ENCODE peak calls at places on chromosomes 2 and 18, in seven cellular contexts. H, F, O, Y, T, M and X are unnamed samples.

GRCh38 chr2:174784316-174784715 is 20.0 kb upstream of the CHRNA1 start:
- DNase-seq in H (no peak), F (no peak), O (no peak), Y (no peak), T (no peak), M (no peak), X (no peak)

GRCh38 chr2:66441651-66442365 is 6.9 kb downstream of the MEIS1 start:
- DNase-seq in H (no peak), F (no peak), O (no peak), Y (no peak), T (no peak), M (no peak), X (no peak)

GRCh38 chr2:233429175-233429897 is 75.0 kb downstream of the DGKD start:
- DNase-seq in H (no peak), F (no peak), O (no peak), Y (no peak), T (no peak), M (no peak), X (no peak)

GRCh38 chr2:240873805-240874714 is 5.4 kb downstream of the AGXT start:
- DNase-seq in H (peak), F (no peak), O (no peak), Y (no peak), T (no peak), M (no peak), X (no peak)

GRCh38 chr18:13019301-13019700 is 28.1 kb downstream of the CEP192 start:
- DNase-seq in H (no peak), F (no peak), O (no peak), Y (no peak), T (no peak), M (no peak), X (no peak)

GRCh38 chr2:10434885-10435419 is 13.2 kb downstream of the ODC1 start:
- DNase-seq in H (peak), F (no peak), O (peak), Y (no peak), T (peak), M (peak), X (no peak)

GRCh38 chr2:27184115-27184514 is 27.7 kb upstream of the ATRAID start:
- DNase-seq in H (no peak), F (no peak), O (no peak), Y (no peak), T (no peak), M (no peak), X (no peak)

GRCh38 chr18:13660510-13660909 is 65.8 kb downstream of the FAM210A start:
- DNase-seq in H (no peak), F (no peak), O (no peak), Y (no peak), T (no peak), M (no peak), X (no peak)

GRCh38 chr2:100262555-100263320 is 59.6 kb downstream of the LONRF2 start:
- DNase-seq in H (peak), F (no peak), O (peak), Y (peak), T (no peak), M (peak), X (no peak)

GRCh38 chr2:128408349-128409305 is 90.0 kb upstream of the HS6ST1 start:
- DNase-seq in H (no peak), F (no peak), O (no peak), Y (no peak), T (no peak), M (peak), X (peak)

GRCh38 chr18:56258178-56258577 is 380.2 kb downstream of the TXNL1 start:
- DNase-seq in H (no peak), F (no peak), O (no peak), Y (no peak), T (no peak), M (no peak), X (no peak)

GRCh38 chr2:197208029-197208428 is 102.6 kb downstream of the ANKRD44 start:
- DNase-seq in H (no peak), F (no peak), O (no peak), Y (no peak), T (no peak), M (no peak), X (no peak)

GRCh38 chr18:70758780-70759179 is 469.9 kb downstream of the SOCS6 start:
- DNase-seq in H (no peak), F (no peak), O (no peak), Y (no peak), T (no peak), M (no peak), X (no peak)

GRCh38 chr2:174717273-174717672 is 47.0 kb downstream of the CHRNA1 start:
- DNase-seq in H (no peak), F (peak), O (no peak), Y (no peak), T (no peak), M (no peak), X (no peak)

GRCh38 chr18:48073231-48073930 is 142.9 kb upstream of the SMAD2 start:
- DNase-seq in H (no peak), F (no peak), O (no peak), Y (no peak), T (no peak), M (no peak), X (no peak)

GRCh38 chr2:75025633-75026380 is 67.4 kb downstream of the POLE4 start:
- DNase-seq in H (no peak), F (no peak), O (no peak), Y (no peak), T (no peak), M (no peak), X (no peak)

GRCh38 chr2:18516112-18516511 is 44.3 kb downstream of the RDH14 start:
- DNase-seq in H (no peak), F (peak), O (no peak), Y (peak), T (no peak), M (no peak), X (peak)

GRCh38 chr2:177897278-177897677 is 175.3 kb downstream of the PDE11A start:
- DNase-seq in H (no peak), F (no peak), O (no peak), Y (no peak), T (no peak), M (no peak), X (no peak)

GRCh38 chr2:67180841-67181240 is 216.3 kb upstream of the ETAA1 start:
- DNase-seq in H (no peak), F (no peak), O (no peak), Y (no peak), T (no peak), M (no peak), X (no peak)

GRCh38 chr2:238098854-238099708 is 1.1 kb upstream of the ESPNL start:
- DNase-seq in H (no peak), F (no peak), O (no peak), Y (no peak), T (no peak), M (no peak), X (no peak)